ENCODE peak calls at places on chromosomes 11 and 22, in ten cellular contexts. H is SK-MEL-5; E is left ventricle myocardium inferior; P is vagina; Y is fibroblast of mammary gland; B is left cardiac atrium; Q is SHP77; A is NCI-H2081 treated with DMSO at 0.1 percent for 48 hours; R is DMS 273 treated with DMSO at 0.1 percent for 48 hours; T is stimulated activated CD4-positive, alpha-beta T cell treated with anti-CD3 and anti-CD28 coated beads, Interleukin-12 subunit alpha, Interleukin-12 subunit beta, amount 100 ng/mL, for 48 hours. W is an unnamed sample.

GRCh38 chr11:112440518-112440917 is 179.9 kb upstream of the PLET1 start:
- DNase-seq in H (no peak), E (no peak), P (no peak), Y (peak; percentile 8), B (no peak), Q (no peak), A (no peak), R (no peak), T (no peak), W (peak; percentile 25)

GRCh38 chr11:61853698-61854169 is 25.6 kb downstream of the FADS2 start:
- DNase-seq in H (no peak), E (no peak), P (no peak), Y (no peak), B (no peak), Q (no peak), A (no peak), R (no peak), T (no peak), W (no peak)

GRCh38 chr22:22682807-22683667 is 38.6 kb downstream of the GGTLC2 start:
- DNase-seq in H (no peak), E (no peak), P (no peak), Y (peak; percentile 63), B (no peak), Q (no peak), A (no peak), R (no peak), T (no peak), W (no peak)

GRCh38 chr11:2582958-2583604 is 116.7 kb downstream of the KCNQ1OT1 start:
- DNase-seq in H (no peak), E (peak; percentile 9), P (peak; percentile 96), Y (no peak), B (peak; percentile 15), Q (no peak), A (no peak), R (no peak), T (no peak), W (no peak)

GRCh38 chr11:1650034-1650917 is 20.7 kb downstream of the KRTAP5-5 start:
- DNase-seq in H (no peak), E (no peak), P (no peak), Y (no peak), B (no peak), Q (no peak), A (no peak), R (no peak), T (no peak), W (no peak)

GRCh38 chr22:41668971-41669911 is 19.4 kb downstream of the SNU13 start:
- DNase-seq in H (no peak), E (no peak), P (no peak), Y (peak; percentile 81), B (no peak), Q (no peak), A (no peak), R (no peak), T (no peak), W (peak; percentile 18)

GRCh38 chr11:94740975-94741707 is 27.0 kb upstream of the AMOTL1 start:
- DNase-seq in H (peak; percentile 62), E (no peak), P (no peak), Y (peak; percentile 63), B (peak; percentile 45), Q (no peak), A (peak; percentile 19), R (peak; percentile 57), T (no peak), W (peak; percentile 60)

GRCh38 chr11:66848671-66849500 is 5.6 kb downstream of the RCE1 start:
- DNase-seq in H (no peak), E (no peak), P (no peak), Y (no peak), B (no peak), Q (no peak), A (no peak), R (no peak), T (no peak), W (no peak)

GRCh38 chr22:37533995-37534394 is 14.8 kb upstream of the CARD10 start:
- DNase-seq in H (no peak), E (no peak), P (no peak), Y (peak; percentile 87), B (no peak), Q (no peak), A (no peak), R (no peak), T (no peak), W (no peak)

GRCh38 chr11:10453261-10453660 is 1.8 kb upstream of the AMPD3 start:
- DNase-seq in H (no peak), E (no peak), P (no peak), Y (no peak), B (no peak), Q (no peak), A (no peak), R (no peak), T (no peak), W (no peak)

GRCh38 chr11:5291207-5291838 is 10.4 kb downstream of the OR51B4 start:
- DNase-seq in H (peak; percentile 68), E (no peak), P (no peak), Y (peak; percentile 69), B (no peak), Q (peak; percentile 0), A (no peak), R (no peak), T (no peak), W (peak; percentile 13)